ENCODE peak calls at places on chromosomes 12 and 14, in eight cellular contexts. Q, C, G, O, X, Y, K and D are unnamed samples. For H3K4me1, the result is how much of the 10 kb centered on the place peaks cover.

GRCh38 chr14:46197856-46198255 is 453.7 kb downstream of the RPL10L start:
- DNase-seq in K (no peak), C (no peak), X (no peak), Y (no peak), G (no peak), O (no peak), Q (no peak), D (no peak)

GRCh38 chr14:22882529-22883190 is 362 bp upstream of the REM2 start:
- DNase-seq in K (peak), Y (no peak), O (no peak), X (no peak), G (peak), C (no peak), Q (no peak), D (peak)

GRCh38 chr12:8609061-8609570 is 3.5 kb downstream of the AICDA start:
- DNase-seq in O (peak), G (peak), Y (no peak), Q (no peak), C (no peak), K (peak), X (no peak), D (peak)

GRCh38 chr12:43965899-43966298 is 130.0 kb downstream of the TMEM117 start:
- DNase-seq in O (no peak), K (no peak), C (no peak), X (no peak), G (no peak), Y (no peak), Q (no peak), D (no peak)

GRCh38 chr12:89706551-89707348 is 1.9 kb downstream of the ATP2B1 start:
- DNase-seq in C (no peak), Y (peak), O (peak), X (no peak), K (peak), G (no peak), Q (no peak), D (peak)

GRCh38 chr14:25041484-25041883 is 8.5 kb downstream of the STXBP6 start:
- DNase-seq in Q (no peak), K (no peak), Y (no peak), O (no peak), C (no peak), G (no peak), X (no peak), D (no peak)

GRCh38 chr12:125683748-125684381 is 618.6 kb downstream of the AACS start:
- DNase-seq in K (no peak), Q (no peak), X (no peak), Y (peak), O (no peak), C (no peak), G (no peak), D (no peak)

GRCh38 chr14:102316048-102316745 is 3.3 kb upstream of the ZNF839 start:
- DNase-seq in Y (no peak), G (no peak), X (no peak), K (peak), Q (no peak), C (no peak), O (peak), D (peak)

GRCh38 chr12:91144053-91144452 is 32.8 kb upstream of the LUM start:
- DNase-seq in C (no peak), Y (no peak), G (no peak), X (no peak), Q (no peak), K (peak), O (no peak), D (peak)

GRCh38 chr12:93870020-93870795 is 193.0 kb downstream of the CRADD start:
- DNase-seq in K (no peak), Q (no peak), G (no peak), O (no peak), C (no peak), X (no peak), Y (no peak), D (no peak)

GRCh38 chr12:93954160-93955112 is 193.9 kb upstream of the PLXNC1 start:
- DNase-seq in X (no peak), G (no peak), C (no peak), Y (no peak), Q (peak), O (peak), K (peak), D (no peak)

GRCh38 chr12:28025821-28026505 is 53.4 kb upstream of the PTHLH start:
- DNase-seq in Y (no peak), C (no peak), X (no peak), Q (no peak), K (no peak), G (no peak), O (no peak), D (no peak)

GRCh38 chr14:45519770-45520169 is 266.8 kb upstream of the MIS18BP1 start:
- DNase-seq in O (no peak), G (no peak), X (no peak), C (no peak), Q (no peak), K (no peak), Y (no peak), D (no peak)

GRCh38 chr12:127389923-127390322 is 877.0 kb upstream of the TMEM132C start:
- DNase-seq in C (no peak), O (no peak), Y (no peak), Q (no peak), K (peak), X (no peak), G (no peak), D (peak)

GRCh38 chr12:69987453-69988102 is 162.6 kb downstream of the MYRFL start:
- DNase-seq in C (no peak), Q (no peak), O (peak), Y (no peak), X (no peak), K (peak), G (peak), D (peak)

GRCh38 chr14:22429546-22429945 is 159.5 kb downstream of the DAD1 start:
- DNase-seq in G (no peak), K (no peak), C (no peak), Y (no peak), Q (no peak), X (no peak), O (no peak), D (no peak)

DNA sequence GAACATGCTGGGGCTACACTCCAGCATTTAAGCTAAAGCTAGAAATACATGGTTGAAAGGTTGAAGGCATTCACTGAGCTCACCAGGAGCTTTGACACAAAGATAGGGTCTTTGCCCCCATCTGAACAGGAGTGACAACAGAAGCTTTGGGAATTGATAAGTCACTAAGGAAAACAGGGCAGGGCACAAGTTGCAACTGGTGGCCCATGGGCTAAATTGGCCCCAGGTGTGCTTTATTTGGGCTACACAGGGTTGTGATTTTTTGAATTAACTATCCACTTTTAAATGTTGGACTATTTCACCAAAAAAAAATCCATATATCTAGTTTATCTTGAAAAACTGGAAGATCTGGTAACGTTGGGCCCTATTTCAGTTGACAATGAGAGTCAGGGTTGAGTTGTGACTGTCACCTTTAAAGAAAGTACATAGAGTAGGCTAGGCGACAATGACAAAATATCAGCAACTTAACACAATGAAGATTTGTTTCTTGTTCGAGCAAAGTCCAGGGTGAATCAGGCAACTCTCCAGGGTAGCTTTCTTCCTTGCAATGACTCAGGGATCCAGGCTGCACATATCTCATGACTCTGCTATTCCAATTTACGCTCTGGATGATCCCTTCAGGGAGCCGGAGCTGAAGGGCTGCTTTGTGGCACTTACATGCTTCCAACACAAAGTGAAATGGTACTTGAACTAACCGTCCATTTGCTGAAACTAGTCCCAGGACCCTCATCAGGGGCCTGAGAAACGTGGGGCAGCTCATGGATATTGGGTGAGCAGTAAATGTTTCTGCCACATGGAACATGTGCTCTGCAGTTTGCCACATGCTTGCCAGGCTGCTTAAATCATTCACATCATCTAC is 13.3 kb upstream of the EIF4B start:
- DNase-seq in Y (no peak), C (peak), O (no peak), Q (no peak), G (peak), X (peak), K (peak), D (peak)
- H3K27ac ChIP-seq in Y (no peak), C (no peak), O (no peak), Q (no peak), G (peak), X (peak), K (no peak), D (no peak)

DNA sequence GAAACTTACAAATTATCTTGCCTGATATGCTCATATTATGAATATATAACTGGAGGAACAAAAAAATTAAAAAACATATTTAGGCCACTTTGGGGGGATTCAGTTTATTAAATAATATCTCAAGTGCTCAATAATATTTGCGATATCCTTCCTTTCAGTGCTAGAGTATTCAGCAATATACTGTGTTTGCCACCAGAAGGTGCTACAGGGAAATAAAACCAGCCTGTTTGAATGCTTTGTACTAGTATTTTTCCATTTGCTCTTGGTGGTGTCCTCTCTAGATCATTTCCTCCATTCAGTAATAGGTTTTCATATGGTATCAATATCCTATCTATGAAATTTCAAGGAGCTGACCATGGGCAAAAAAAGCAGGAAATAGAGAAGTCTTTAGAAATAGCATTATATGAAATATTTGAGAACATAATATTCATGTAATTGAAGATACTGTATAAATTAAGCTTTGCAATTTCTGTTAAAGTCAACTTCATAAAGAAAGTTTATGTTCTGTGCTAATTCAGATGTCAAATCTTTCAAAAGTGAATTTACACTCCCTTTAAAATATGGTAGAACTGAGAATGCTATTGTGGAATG is 106.2 kb upstream of the NAV3 start:
- DNase-seq in X (no peak), Q (no peak), Y (no peak), O (no peak), G (peak), K (peak), C (no peak), D (peak)
- TF ChIP-seq CTCF in X (no peak), Q (peak), Y (peak), O (peak), G (peak), K (peak), C (no peak), D (peak)

GRCh38 chr14:54593860-54594259 is 26.9 kb downstream of the SAMD4A start:
- DNase-seq in X (no peak), Q (no peak), K (peak), O (no peak), G (no peak), Y (no peak), C (no peak), D (peak)
- H3K4me1 ChIP-seq in X (under half), Q (half or more), K (under half), O (under half), G (under half), Y (under half), C (under half), D (under half)

DNA sequence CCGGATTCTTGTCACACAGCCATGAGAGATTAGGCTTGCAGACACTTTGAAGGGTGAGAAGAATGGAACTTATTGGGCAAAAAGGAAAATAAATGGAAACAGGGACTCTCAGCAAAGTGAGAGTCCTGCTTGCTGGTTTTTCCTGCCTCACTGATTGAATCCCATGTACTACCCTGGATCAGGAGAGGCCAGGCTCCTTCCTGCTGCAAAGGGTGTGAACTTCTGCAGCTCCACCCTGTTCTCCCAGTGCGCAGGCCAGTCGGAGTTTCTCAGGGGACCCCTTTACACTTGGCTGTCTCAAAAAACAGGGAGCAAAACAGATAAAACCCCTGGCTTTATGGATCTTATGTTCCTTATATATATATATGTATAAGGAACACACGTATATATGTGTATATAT is 77.0 kb upstream of the FUT8 start:
- DNase-seq in C (no peak), Y (no peak), K (no peak), X (no peak), O (no peak), Q (no peak), G (no peak), D (no peak)
- H3K27ac ChIP-seq in C (peak), Y (peak), K (peak), X (peak), O (peak), Q (no peak), G (no peak), D (no peak)

DNA sequence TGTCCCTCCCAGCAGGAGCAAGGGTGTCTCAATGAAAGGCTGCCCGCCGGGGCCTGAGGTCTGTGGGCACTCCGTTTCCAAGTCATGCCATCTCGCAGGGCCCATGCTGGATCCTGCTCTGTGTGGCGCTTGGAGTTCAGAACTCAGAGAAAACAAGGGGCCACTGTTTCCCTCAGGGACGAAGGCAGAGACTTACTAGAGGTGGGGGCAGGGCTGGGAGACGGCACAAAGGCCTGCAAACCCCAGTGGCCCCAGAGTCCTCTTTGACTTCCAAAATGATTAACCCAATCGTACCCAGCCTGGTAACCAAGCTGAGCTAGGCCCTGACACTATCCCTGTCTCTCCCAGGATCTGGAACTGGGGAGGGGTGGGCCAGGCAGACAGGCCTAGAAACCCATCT is 95.8 kb downstream of the ITPK1 start:
- DNase-seq in G (no peak), Q (no peak), O (no peak), Y (no peak), C (no peak), K (no peak), X (no peak), D (no peak)
- TF ChIP-seq CTCF in G (no peak), Q (no peak), O (no peak), Y (no peak), C (no peak), K (no peak), X (no peak), D (no peak)

DNA sequence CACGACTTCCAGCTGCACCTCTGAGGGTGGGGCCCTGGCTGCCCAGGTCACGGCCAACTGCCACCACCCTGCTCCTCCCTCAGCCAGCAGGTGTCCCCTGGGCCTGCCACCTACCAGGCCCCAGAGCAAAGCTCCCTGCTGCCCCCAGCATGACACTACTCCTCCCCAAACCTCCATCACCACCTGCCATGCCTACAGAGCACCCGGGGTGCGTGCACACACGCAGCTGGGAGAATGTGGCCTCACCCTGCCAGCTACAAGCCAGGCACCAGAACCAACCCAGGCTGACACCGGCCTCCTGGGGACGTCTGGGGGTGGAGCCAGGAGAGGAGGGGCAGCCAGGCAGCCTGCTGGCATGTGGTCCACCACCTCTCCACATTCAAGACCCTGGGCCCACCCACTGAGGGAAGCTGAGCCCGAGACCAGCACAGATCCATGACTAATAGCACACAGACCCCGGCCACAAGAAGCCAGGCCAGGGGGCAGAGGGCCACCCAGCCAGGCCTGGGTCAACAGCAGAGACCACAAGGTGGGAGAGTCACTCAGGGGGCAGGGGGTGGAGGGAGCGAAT is 3.4 kb downstream of the JAG2 start:
- DNase-seq in Q (no peak), G (no peak), X (peak), Y (no peak), K (no peak), O (no peak), C (no peak), D (no peak)
- H3K4me1 ChIP-seq in Q (half or more), G (under half), X (under half), Y (under half), K (under half), O (under half), C (half or more), D (under half)

GRCh38 chr12:75658286-75658685 is 146.9 kb upstream of the KRR1 start:
- DNase-seq in C (no peak), Y (no peak), K (no peak), G (no peak), O (no peak), Q (no peak), X (no peak), D (no peak)

GRCh38 chr12:75660805-75661404 is 149.5 kb upstream of the KRR1 start:
- DNase-seq in C (no peak), X (no peak), Q (no peak), G (peak), K (peak), O (no peak), Y (no peak), D (no peak)

GRCh38 chr12:75657866-75658265 is 146.5 kb upstream of the KRR1 start:
- DNase-seq in O (no peak), Y (no peak), K (no peak), C (no peak), G (no peak), Q (no peak), X (no peak), D (no peak)

GRCh38 chr12:75660107-75660530 is 148.7 kb upstream of the KRR1 start:
- DNase-seq in Q (no peak), K (peak), Y (no peak), O (no peak), C (no peak), G (peak), X (no peak), D (no peak)

GRCh38 chr12:75658826-75659823 is 147.7 kb upstream of the KRR1 start:
- DNase-seq in Y (no peak), X (no peak), O (no peak), Q (no peak), C (no peak), K (peak), G (peak), D (peak)
- H3K27ac ChIP-seq in Y (no peak), X (no peak), O (no peak), Q (no peak), C (no peak), K (peak), G (peak), D (no peak)

GRCh38 chr14:77654001-77654431 is 37.6 kb upstream of the SPTLC2 start:
- DNase-seq in X (no peak), O (no peak), Y (no peak), Q (no peak), K (no peak), G (no peak), C (no peak), D (no peak)

GRCh38 chr14:77648520-77649200 is 32.2 kb upstream of the SPTLC2 start:
- DNase-seq in O (no peak), G (no peak), X (no peak), K (no peak), C (no peak), Y (no peak), Q (no peak), D (no peak)

GRCh38 chr14:77657244-77657643 is 40.8 kb upstream of the SPTLC2 start:
- DNase-seq in C (no peak), Q (no peak), X (no peak), K (no peak), G (no peak), Y (no peak), O (no peak), D (no peak)

GRCh38 chr14:77649326-77649725 is 32.9 kb upstream of the SPTLC2 start:
- DNase-seq in Q (no peak), O (no peak), C (no peak), G (no peak), X (no peak), Y (no peak), K (peak), D (no peak)

DNA sequence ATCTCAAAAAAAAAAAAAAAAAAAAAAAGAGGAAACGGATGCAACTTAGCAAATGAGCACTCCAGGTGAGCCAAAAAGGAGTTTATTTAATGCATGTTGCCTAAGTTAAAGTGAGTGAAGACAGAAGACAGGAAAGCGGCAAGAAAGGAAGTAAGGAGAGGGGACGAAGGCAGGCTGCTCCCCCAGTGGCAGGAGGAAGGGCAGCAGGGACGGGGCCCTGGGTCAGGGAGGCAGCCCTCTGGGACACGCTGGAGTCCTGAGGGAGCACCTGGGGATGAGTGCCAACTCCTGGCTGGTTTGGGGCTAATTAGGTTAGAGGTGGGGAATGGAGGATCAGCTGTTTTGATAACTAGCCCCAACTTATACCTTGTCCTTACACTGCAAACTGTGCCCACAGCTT is 37.0 kb upstream of the SPTLC2 start:
- DNase-seq in K (no peak), O (no peak), Y (no peak), X (no peak), Q (no peak), G (no peak), C (no peak), D (no peak)
- TF ChIP-seq CTCF in K (peak), O (no peak), Y (no peak), X (no peak), Q (no peak), G (no peak), C (no peak), D (peak)

DNA sequence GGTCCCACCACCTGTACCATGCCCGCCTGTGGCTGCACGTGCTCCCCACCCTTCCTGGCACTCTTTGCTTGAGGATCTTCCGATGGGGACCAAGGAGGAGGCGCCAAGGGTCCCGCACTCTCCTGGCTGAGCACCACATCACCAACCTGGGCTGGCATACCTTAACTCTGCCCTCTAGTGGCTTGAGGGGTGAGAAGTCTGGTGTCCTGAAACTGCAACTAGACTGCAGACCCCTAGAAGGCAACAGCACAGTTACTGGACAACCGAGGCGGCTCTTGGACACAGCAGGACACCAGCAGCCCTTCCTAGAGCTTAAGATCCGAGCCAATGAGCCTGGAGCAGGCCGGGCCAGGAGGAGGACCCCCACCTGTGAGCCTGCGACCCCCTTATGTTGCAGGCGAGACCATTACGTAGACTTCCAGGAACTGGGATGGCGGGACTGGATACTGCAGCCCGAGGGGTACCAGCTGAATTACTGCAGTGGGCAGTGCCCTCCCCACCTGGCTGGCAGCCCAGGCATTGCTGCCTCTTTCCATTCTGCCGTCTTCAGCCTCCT is 1.1 kb downstream of the INHBE start:
- DNase-seq in Q (no peak), K (peak), X (no peak), O (no peak), Y (no peak), C (no peak), G (no peak), D (peak)
- H3K4me1 ChIP-seq in Q (under half), K (under half), X (under half), O (under half), Y (under half), C (under half), G (under half), D (under half)